ENCODE peak calls at places on chromosomes 16 and 17, in six cellular contexts. G is endodermal cell, D is PC-3, A is cardiac muscle cell, E is ascending aorta, H is trophoblast cell. I is an unnamed sample.

GRCh38 chr17:20116683-20117309 is 107.6 kb downstream of the SPECC1 start:
- DNase-seq in G (peak; percentile 86), D (peak; percentile 76), A (peak; percentile 79), E (no peak), H (peak; percentile 79), I (no peak)

GRCh38 chr17:35726609-35727460 is 4.6 kb upstream of the RASL10B start:
- DNase-seq in G (peak; percentile 81), D (peak; percentile 58), A (peak; percentile 89), E (peak; percentile 68), H (peak; percentile 99), I (no peak)

GRCh38 chr16:29126621-29127020 is 141.8 kb downstream of the LAT start:
- DNase-seq in G (no peak), D (no peak), A (no peak), E (no peak), H (no peak), I (no peak)

GRCh38 chr16:67244387-67245188 is 2.7 kb downstream of the FHOD1 start:
- DNase-seq in G (no peak), D (peak; percentile 91), A (no peak), E (peak; percentile 89), H (peak; percentile 61), I (peak; percentile 40)

GRCh38 chr17:44417553-44417952 is 28.1 kb upstream of the ITGA2B start:
- DNase-seq in G (no peak), D (peak; percentile 98), A (no peak), E (no peak), H (peak; percentile 13), I (no peak)

GRCh38 chr16:80084614-80085013 is 456.2 kb upstream of the DYNLRB2 start:
- DNase-seq in G (peak; percentile 82), D (peak; percentile 26), A (peak; percentile 66), E (peak; percentile 65), H (peak; percentile 85), I (no peak)

GRCh38 chr17:81367171-81367570 is 28.1 kb upstream of the BAHCC1 start:
- DNase-seq in G (peak; percentile 45), D (no peak), A (no peak), E (no peak), H (no peak), I (no peak)

GRCh38 chr17:2055494-2056220 is 754 bp downstream of the HIC1 start:
- DNase-seq in G (no peak), D (no peak), A (no peak), E (no peak), H (no peak), I (no peak)

GRCh38 chr17:29430275-29430674 is 40.1 kb downstream of the TAOK1 start:
- DNase-seq in G (no peak), D (no peak), A (no peak), E (no peak), H (no peak), I (no peak)

GRCh38 chr16:66434619-66435430 is 7.7 kb downstream of the BEAN1 start:
- DNase-seq in G (peak; percentile 81), D (no peak), A (no peak), E (no peak), H (peak; percentile 59), I (no peak)

GRCh38 chr17:3794890-3795757 is 5.9 kb downstream of the ITGAE start:
- DNase-seq in G (peak; percentile 65), D (no peak), A (no peak), E (no peak), H (no peak), I (no peak)

GRCh38 chr16:82082097-82082496 is 47.0 kb downstream of the HSD17B2 start:
- DNase-seq in G (no peak), D (no peak), A (no peak), E (no peak), H (no peak), I (no peak)

GRCh38 chr16:81190667-81191066 is 47.8 kb upstream of the BCO1 start:
- DNase-seq in G (no peak), D (peak; percentile 54), A (no peak), E (no peak), H (peak; percentile 23), I (no peak)

GRCh38 chr17:40290629-40291296 is 3.1 kb downstream of the CDC6 start:
- DNase-seq in G (peak; percentile 76), D (peak; percentile 76), A (peak; percentile 72), E (no peak), H (peak; percentile 96), I (no peak)

GRCh38 chr16:47519996-47520679 is 59.0 kb downstream of the PHKB start:
- DNase-seq in G (no peak), D (no peak), A (peak; percentile 61), E (no peak), H (no peak), I (no peak)

GRCh38 chr17:18967806-18968744 is 16.1 kb downstream of the SLC5A10 start:
- DNase-seq in G (peak; percentile 64), D (peak; percentile 60), A (peak; percentile 40), E (no peak), H (peak; percentile 96), I (no peak)

GRCh38 chr16:79334127-79334526 is 266.4 kb downstream of the MAF start:
- DNase-seq in G (peak; percentile 82), D (no peak), A (peak; percentile 24), E (no peak), H (no peak), I (no peak)

GRCh38 chr16:12951392-12951791 is 50.0 kb downstream of the SHISA9 start:
- DNase-seq in G (no peak), D (no peak), A (no peak), E (no peak), H (no peak), I (no peak)

DNA sequence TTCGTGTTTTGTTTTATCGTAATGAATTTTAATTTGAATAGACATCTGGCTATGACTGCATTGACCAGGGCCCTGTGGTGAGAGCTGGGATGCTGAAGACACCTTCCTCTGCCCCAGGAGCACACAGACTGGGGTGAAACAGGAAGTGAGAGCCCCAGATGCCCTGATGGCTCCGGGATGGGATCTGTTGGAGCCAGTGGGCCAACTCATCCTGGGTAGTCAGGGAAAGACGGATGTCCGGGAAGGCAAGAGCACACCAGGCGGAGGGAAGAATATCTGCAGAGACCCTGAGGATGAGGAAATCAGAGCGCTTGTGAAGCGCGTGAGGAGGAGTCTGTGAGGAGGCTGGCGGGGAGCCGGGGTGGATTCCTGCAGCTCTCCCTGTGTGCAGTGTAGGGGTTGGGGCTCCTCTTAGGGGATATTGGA is 71.5 kb upstream of the LGALS9 start:
- DNase-seq in G (no peak), D (no peak), A (no peak), E (no peak), H (no peak), I (no peak)
- H3K27me3 ChIP-seq in G (no peaks in the 10 kb centered on the region), D (no peaks in the 10 kb centered on the region), A (no peaks in the 10 kb centered on the region), E (no peaks in the 10 kb centered on the region), H (no peaks in the 10 kb centered on the region), I (no peaks in the 10 kb centered on the region)

DNA sequence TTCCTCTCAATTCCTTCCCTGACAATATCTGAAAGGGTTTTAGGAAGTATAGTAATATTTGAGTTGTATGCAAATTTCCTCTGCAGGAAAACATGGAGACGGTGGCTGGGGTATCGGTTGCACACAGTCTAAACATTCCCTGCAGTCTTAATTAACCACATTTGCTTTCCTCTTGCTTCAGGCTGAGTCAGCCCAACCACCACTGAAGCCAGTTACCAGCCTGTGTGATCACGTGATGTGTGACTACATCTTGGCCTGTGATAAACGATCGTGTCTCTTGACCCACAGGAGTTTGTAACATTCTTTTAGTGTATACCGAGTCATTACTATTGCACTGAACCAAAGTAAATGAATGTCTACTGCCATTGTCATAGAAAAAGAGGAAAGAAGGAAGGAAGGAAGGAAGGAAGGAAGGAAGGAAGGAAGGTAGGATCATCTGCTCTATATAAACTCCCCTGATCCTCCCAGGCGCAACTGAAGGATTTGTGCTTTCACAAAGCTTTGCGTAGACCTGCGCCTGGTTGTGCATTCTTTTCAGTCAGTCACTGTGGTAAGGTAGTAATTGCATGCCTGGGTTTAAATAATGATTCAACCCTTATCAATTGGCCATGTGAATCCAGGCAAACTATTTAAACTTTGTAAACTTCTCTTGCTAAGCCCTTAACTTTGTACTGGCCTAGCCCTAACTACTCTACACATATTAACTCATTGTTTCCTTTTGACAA is 280.6 kb upstream of the SALL1 start:
- DNase-seq in G (no peak), D (no peak), A (no peak), E (no peak), H (no peak), I (no peak)
- H3K27me3 ChIP-seq in G (no peaks in the 10 kb centered on the region), D (no peaks in the 10 kb centered on the region), A (no peaks in the 10 kb centered on the region), E (no peaks in the 10 kb centered on the region), H (no peaks in the 10 kb centered on the region), I (no peaks in the 10 kb centered on the region)

DNA sequence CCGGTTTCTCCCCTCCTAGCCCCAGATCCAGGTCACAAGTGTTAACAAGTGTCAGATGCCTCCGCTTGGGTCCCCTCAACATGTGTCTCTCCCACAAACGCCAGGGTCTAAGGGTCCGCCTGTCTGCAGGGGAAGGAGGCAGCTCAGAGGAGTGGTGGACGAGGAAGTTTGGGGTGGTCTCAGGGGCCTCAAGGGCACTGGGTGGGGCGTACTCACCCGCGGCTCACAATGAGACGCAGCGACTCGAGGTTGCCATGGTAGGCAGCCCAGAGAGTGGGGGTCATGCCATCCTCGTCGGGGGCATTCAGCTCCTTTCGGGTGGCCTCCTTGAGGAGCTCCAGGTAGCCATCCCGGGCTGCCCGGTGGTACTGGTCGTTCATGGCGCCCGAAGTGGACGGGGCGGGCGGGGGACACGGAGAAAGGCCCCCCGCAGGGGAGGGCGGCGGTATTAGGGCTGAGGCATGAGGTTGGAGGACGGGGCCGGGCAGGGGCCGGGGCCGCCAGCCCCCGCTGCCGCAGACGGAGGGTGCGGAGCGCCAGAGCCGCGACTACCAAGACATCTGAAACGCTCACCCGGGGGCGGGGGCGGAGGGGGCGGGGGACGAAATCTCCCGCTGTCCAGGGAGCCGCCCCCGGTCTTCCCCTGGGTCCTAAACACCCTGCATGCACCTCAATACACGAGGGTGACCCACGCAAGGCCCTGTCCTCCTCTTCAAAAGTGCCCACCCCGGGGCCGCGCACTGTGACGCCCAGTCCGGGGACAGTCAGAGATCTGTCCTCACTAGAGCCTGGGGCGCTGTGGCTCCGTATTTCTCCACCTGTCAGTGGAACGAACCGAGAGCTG is at the start of gene USH1G:
- DNase-seq in G (peak; percentile 79), D (peak; percentile 11), A (peak; percentile 48), E (no peak), H (peak; percentile 8), I (no peak)
- H3K27me3 ChIP-seq in G (peaks cover 65% of the 10 kb centered on the region), D (peaks cover 31% of the 10 kb centered on the region), A (peaks cover 56% of the 10 kb centered on the region), E (peaks cover 31% of the 10 kb centered on the region), H (peaks cover 34% of the 10 kb centered on the region), I (peaks cover 90% of the 10 kb centered on the region)

DNA sequence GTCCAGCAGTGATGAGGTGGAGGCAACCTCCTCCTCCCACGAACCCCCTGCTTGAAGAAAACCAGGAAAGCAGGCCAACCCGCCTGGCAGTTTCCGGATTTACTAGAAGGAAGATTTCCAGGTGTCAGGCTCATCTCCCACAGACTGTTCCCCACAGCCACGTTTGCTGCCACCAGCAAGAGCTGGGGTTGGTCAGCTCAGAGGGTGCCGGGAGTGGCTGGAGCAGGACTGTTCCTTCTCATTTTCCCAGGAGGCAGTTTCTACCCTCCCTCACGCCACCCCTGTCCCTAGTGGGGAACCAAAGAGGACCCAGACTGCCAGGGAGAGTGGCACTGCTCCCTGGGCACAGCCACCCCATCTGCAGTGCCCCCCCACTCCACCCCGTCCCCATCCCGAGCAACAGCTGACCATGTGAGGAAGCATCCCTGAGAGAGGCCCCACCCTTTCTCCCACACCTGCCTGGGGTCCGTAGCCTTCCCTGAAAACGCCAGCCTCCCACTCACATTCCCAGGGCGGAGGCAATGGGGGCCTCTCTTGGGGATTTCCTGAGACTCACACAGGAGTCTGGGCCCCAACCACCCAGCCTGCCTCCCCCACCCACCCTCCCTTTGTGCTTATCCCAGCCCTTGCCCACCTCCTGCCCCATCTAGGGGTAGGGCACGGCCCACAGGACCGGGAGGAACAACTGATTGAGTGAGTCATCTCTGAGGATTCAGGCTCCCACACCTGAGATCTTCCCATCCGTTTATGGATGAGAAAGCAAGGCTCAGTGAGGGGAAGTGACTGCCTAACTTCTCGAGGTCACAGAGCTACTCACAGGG is 5.8 kb downstream of the KRT17 start:
- DNase-seq in G (peak; percentile 52), D (peak; percentile 37), A (no peak), E (no peak), H (no peak), I (no peak)
- H3K27me3 ChIP-seq in G (no peaks in the 10 kb centered on the region), D (no peaks in the 10 kb centered on the region), A (no peaks in the 10 kb centered on the region), E (no peaks in the 10 kb centered on the region), H (no peaks in the 10 kb centered on the region), I (peaks cover 93% of the 10 kb centered on the region)